ENCODE peak calls at places on chromosome 2, in four cellular contexts. One of them, this sample, is unnamed.

GRCh38 chr2:209259767-209260166 is 164.1 kb upstream of the MAP2 start:
- DNase-seq in heart left ventricle: no peak
- DNase-seq in esophagus muscularis mucosa: no peak
- DNase-seq in HCT116: no peak
- DNase-seq in this sample: no peak

GRCh38 chr2:43458002-43458628 is 137.7 kb downstream of the THADA start:
- DNase-seq in heart left ventricle: no peak
- DNase-seq in esophagus muscularis mucosa: no peak
- DNase-seq in HCT116: no peak
- DNase-seq in this sample: no peak

GRCh38 chr2:240839152-240840143 is 19.4 kb upstream of the KIF1A start:
- DNase-seq in heart left ventricle: no peak
- DNase-seq in esophagus muscularis mucosa: no peak
- DNase-seq in HCT116: no peak
- DNase-seq in this sample: no peak

GRCh38 chr2:147365577-147365976 is 479.3 kb upstream of the ACVR2A start:
- DNase-seq in heart left ventricle: no peak
- DNase-seq in esophagus muscularis mucosa: no peak
- DNase-seq in HCT116: no peak
- DNase-seq in this sample: no peak

GRCh38 chr2:123080331-123080730 is 944.8 kb upstream of the CNTNAP5 start:
- DNase-seq in heart left ventricle: no peak
- DNase-seq in esophagus muscularis mucosa: no peak
- DNase-seq in HCT116: no peak
- DNase-seq in this sample: no peak

GRCh38 chr2:108316194-108316880 is 27.6 kb downstream of the SULT1C2 start:
- DNase-seq in heart left ventricle: no peak
- DNase-seq in esophagus muscularis mucosa: no peak
- DNase-seq in HCT116: no peak
- DNase-seq in this sample: no peak

GRCh38 chr2:209640358-209640757 is 131.3 kb upstream of the UNC80 start:
- DNase-seq in heart left ventricle: no peak
- DNase-seq in esophagus muscularis mucosa: no peak
- DNase-seq in HCT116: no peak
- DNase-seq in this sample: no peak

GRCh38 chr2:216341151-216341550 is 31.1 kb downstream of the MARCHF4 start:
- DNase-seq in heart left ventricle: peak; percentile 32
- DNase-seq in esophagus muscularis mucosa: peak; percentile 80
- DNase-seq in HCT116: no peak
- DNase-seq in this sample: no peak

GRCh38 chr2:149169653-149170052 is 131.2 kb downstream of the LYPD6B start:
- DNase-seq in heart left ventricle: no peak
- DNase-seq in esophagus muscularis mucosa: no peak
- DNase-seq in HCT116: peak; percentile 83
- DNase-seq in this sample: no peak

GRCh38 chr2:64453710-64454315 is at the start of gene LGALSL:
- DNase-seq in heart left ventricle: peak; percentile 83
- DNase-seq in esophagus muscularis mucosa: peak; percentile 93
- DNase-seq in HCT116: peak; percentile 49
- DNase-seq in this sample: peak; percentile 85

DNA sequence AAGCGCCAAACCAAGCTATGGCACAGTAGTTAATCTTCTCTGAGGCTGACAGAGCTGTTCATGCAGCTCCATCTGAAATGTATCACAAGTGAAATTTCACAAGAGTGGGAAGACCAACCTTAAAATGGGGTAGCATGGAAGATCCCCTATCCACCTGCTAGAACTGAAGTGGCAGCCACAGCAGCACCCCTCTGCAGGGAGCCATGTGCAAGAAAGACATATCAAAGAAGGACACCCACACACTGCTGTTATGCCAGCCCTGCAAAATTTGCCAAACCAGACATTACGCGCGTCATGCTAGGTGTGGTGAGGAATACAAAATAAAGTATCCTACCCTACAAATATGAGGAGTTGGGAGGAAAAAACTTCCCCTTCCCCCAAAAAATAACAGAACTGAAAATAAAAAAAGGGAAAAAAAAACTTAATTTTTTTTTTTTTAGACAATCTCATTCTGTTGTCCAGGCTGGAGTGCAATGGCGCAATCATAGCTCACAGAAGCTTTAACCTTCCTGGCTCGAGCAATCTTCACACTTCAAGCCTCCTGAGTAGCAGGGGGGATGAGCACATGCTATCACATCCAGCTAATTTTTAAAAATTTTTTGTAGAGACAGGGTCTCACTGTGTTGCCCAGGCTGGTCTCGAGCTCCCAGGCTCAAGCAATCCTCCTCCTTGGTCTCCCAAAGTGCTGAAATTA is 76.2 kb downstream of the STK39 start:
- DNase-seq in heart left ventricle: no peak
- DNase-seq in esophagus muscularis mucosa: no peak
- DNase-seq in HCT116: no peak
- DNase-seq in this sample: no peak
- H3K4me1 ChIP-seq in heart left ventricle: peaks cover 11% of the 10 kb centered on the region
- H3K4me1 ChIP-seq in esophagus muscularis mucosa: peaks cover 26% of the 10 kb centered on the region
- H3K4me1 ChIP-seq in HCT116: peaks cover 40% of the 10 kb centered on the region
- H3K4me1 ChIP-seq in this sample: no peaks in the 10 kb centered on the region

GRCh38 chr2:95121150-95121494 is 486 bp downstream of the MRPS5 start:
- DNase-seq in heart left ventricle: no peak
- DNase-seq in esophagus muscularis mucosa: no peak
- DNase-seq in HCT116: no peak
- DNase-seq in this sample: no peak

GRCh38 chr2:95122197-95122551 is 566 bp upstream of the MRPS5 start:
- DNase-seq in heart left ventricle: no peak
- DNase-seq in esophagus muscularis mucosa: no peak
- DNase-seq in HCT116: no peak
- DNase-seq in this sample: no peak

GRCh38 chr2:95121495-95122196 is at the start of gene MRPS5:
- DNase-seq in heart left ventricle: peak; percentile 88
- DNase-seq in esophagus muscularis mucosa: peak; percentile 93
- DNase-seq in HCT116: peak; percentile 34
- DNase-seq in this sample: peak; percentile 86
- TF ChIP-seq POLR2A in heart left ventricle: peak; percentile 86
- TF ChIP-seq POLR2A in esophagus muscularis mucosa: peak; percentile 3
- TF ChIP-seq POLR2A in HCT116: peak; percentile 59
- TF ChIP-seq POLR2A in this sample: no peak

DNA sequence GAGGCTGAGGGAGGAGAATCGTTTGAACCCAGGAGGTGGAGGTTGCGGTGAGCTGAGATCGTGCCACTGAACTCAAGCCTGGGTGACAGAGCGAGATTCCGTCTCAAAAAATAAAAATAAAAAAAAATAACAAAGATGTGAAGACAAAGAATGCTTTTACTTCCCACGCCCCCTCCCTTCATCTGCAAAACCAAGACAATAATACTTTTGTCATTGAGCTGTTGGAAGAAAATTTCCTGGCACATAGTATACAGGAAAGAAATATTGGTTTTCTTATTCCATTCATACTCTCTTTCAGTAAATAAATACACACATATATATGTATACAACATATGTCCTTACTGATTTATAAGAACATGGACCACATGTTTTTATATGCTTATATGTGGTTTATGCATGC is 12.2 kb downstream of the GREB1 start:
- DNase-seq in heart left ventricle: no peak
- DNase-seq in esophagus muscularis mucosa: no peak
- DNase-seq in HCT116: no peak
- DNase-seq in this sample: no peak
- H3K4me1 ChIP-seq in heart left ventricle: no peaks in the 10 kb centered on the region
- H3K4me1 ChIP-seq in esophagus muscularis mucosa: peaks cover 14% of the 10 kb centered on the region
- H3K4me1 ChIP-seq in HCT116: no peaks in the 10 kb centered on the region
- H3K4me1 ChIP-seq in this sample: no peaks in the 10 kb centered on the region

DNA sequence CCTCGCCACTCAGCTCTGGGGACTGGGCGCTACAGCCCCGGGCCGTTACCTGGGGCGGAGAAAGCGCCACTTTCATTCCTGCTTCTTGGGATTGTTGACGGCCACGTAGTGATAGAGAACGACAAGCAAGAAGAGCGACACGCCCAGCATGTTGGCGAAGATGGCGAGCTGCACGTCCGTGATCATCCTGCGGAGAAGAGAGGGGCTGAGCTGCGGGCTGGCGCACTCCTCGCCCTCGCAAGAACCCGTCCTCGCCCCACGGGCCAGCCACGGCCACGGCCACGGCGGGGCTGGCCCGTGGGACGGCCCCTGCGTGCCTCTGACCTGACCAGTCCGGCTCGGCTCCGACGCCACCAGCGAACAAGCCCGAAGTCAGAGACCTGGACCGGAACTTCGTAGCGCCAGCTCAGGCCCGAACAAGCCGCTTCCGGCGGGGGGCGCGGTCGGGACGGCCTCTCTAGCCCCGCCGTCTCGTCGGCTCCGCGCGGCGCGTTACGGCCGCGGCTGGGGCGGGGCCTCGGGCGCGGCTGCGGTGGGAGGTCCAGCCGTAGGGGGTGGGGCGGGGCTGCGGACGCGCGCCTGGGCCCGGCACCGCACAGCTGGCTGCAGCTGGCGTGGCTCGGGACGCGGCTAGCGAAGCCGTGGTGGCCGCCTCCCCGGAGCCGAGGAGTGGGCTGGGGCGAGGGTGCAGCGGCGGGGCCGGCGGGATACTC is at the start of gene OST4:
- DNase-seq in heart left ventricle: peak; percentile 95
- DNase-seq in esophagus muscularis mucosa: peak; percentile 97
- DNase-seq in HCT116: peak; percentile 83
- DNase-seq in this sample: peak; percentile 95
- TF ChIP-seq POLR2A in heart left ventricle: peak; percentile 77
- TF ChIP-seq POLR2A in esophagus muscularis mucosa: peak; percentile 40
- TF ChIP-seq POLR2A in HCT116: peak; percentile 86
- TF ChIP-seq POLR2A in this sample: peak; percentile 27

DNA sequence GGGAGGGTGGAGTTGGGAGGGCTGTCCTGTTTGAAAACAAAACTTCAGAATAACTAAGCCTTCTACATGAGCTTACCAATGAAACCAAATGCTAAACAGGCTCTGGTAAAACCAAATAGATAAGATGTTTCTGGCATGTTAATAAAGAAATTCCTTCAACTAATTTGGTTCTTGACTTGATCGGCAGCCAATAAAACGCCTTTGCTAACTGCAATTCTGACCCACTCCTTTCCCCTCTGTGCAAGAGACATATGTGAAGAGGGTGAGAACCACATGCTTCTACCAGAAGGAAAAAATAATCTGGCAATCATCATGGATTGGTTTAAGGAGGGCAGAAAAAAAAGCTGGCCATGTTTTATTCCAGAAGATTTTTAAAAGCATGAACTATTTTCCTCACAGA is 20.9 kb downstream of the MAP4K3 start:
- DNase-seq in heart left ventricle: no peak
- DNase-seq in esophagus muscularis mucosa: no peak
- DNase-seq in HCT116: no peak
- DNase-seq in this sample: no peak
- H3K4me1 ChIP-seq in heart left ventricle: peaks cover 19% of the 10 kb centered on the region
- H3K4me1 ChIP-seq in esophagus muscularis mucosa: peaks cover 76% of the 10 kb centered on the region
- H3K4me1 ChIP-seq in HCT116: peaks cover 9% of the 10 kb centered on the region
- H3K4me1 ChIP-seq in this sample: peaks cover 36% of the 10 kb centered on the region

GRCh38 chr2:236133410-236134012 is 34.7 kb downstream of the GBX2 start:
- DNase-seq in heart left ventricle: no peak
- DNase-seq in esophagus muscularis mucosa: no peak
- DNase-seq in HCT116: no peak
- DNase-seq in this sample: no peak

GRCh38 chr2:236131073-236131692 is 37.0 kb downstream of the GBX2 start:
- DNase-seq in heart left ventricle: no peak
- DNase-seq in esophagus muscularis mucosa: no peak
- DNase-seq in HCT116: no peak
- DNase-seq in this sample: no peak

GRCh38 chr2:236137066-236137465 is 31.1 kb downstream of the GBX2 start:
- DNase-seq in heart left ventricle: no peak
- DNase-seq in esophagus muscularis mucosa: no peak
- DNase-seq in HCT116: no peak
- DNase-seq in this sample: no peak

DNA sequence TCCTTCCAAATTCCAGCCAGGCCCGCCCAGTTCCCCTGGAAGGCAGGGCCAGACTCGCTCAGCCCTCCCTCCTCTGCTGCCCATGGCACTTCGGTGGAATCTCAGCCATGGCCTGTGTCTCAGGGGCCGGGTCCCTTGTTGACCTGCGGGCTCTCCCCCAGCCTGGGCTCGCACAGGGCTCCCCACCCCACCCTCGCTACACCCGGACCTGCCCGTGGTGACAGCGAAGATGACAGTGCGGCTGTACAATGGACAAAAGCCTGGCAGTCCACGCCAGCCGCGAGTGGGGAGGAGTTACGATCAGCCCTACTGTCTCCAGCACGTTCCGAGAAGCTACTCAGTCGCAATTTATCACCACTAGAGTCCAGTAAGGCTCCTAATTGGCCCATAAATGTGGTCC is 31.7 kb downstream of the GBX2 start:
- DNase-seq in heart left ventricle: no peak
- DNase-seq in esophagus muscularis mucosa: no peak
- DNase-seq in HCT116: no peak
- DNase-seq in this sample: no peak
- TF ChIP-seq POLR2A in heart left ventricle: no peak
- TF ChIP-seq POLR2A in esophagus muscularis mucosa: no peak
- TF ChIP-seq POLR2A in HCT116: no peak
- TF ChIP-seq POLR2A in this sample: no peak

GRCh38 chr2:11132036-11132671 is 23.1 kb upstream of the SLC66A3 start:
- DNase-seq in heart left ventricle: no peak
- DNase-seq in esophagus muscularis mucosa: no peak
- DNase-seq in HCT116: no peak
- DNase-seq in this sample: no peak

GRCh38 chr2:11131166-11131920 is 23.9 kb upstream of the SLC66A3 start:
- DNase-seq in heart left ventricle: no peak
- DNase-seq in esophagus muscularis mucosa: no peak
- DNase-seq in HCT116: no peak
- DNase-seq in this sample: no peak

GRCh38 chr2:11134349-11134748 is 20.9 kb upstream of the SLC66A3 start:
- DNase-seq in heart left ventricle: no peak
- DNase-seq in esophagus muscularis mucosa: no peak
- DNase-seq in HCT116: no peak
- DNase-seq in this sample: no peak

GRCh38 chr2:11133238-11133935 is 21.9 kb upstream of the SLC66A3 start:
- DNase-seq in heart left ventricle: no peak
- DNase-seq in esophagus muscularis mucosa: no peak
- DNase-seq in HCT116: no peak
- DNase-seq in this sample: peak; percentile 20

GRCh38 chr2:11133936-11134320 is 21.3 kb upstream of the SLC66A3 start:
- DNase-seq in heart left ventricle: no peak
- DNase-seq in esophagus muscularis mucosa: no peak
- DNase-seq in HCT116: no peak
- DNase-seq in this sample: no peak
- H3K4me1 ChIP-seq in heart left ventricle: peaks cover 13% of the 10 kb centered on the region
- H3K4me1 ChIP-seq in esophagus muscularis mucosa: peaks cover 32% of the 10 kb centered on the region
- H3K4me1 ChIP-seq in HCT116: peaks cover 9% of the 10 kb centered on the region
- H3K4me1 ChIP-seq in this sample: peaks cover 27% of the 10 kb centered on the region

GRCh38 chr2:85772019-85772745 is 18.4 kb downstream of the ATOH8 start:
- DNase-seq in heart left ventricle: peak; percentile 98
- DNase-seq in esophagus muscularis mucosa: peak; percentile 99
- DNase-seq in HCT116: peak; percentile 73
- DNase-seq in this sample: peak; percentile 99
- TF ChIP-seq POLR2A in heart left ventricle: peak; percentile 45
- TF ChIP-seq POLR2A in esophagus muscularis mucosa: peak; percentile 24
- TF ChIP-seq POLR2A in HCT116: no peak
- TF ChIP-seq POLR2A in this sample: peak; percentile 74

GRCh38 chr2:28322456-28322855 is 70.2 kb upstream of the FOSL2 start:
- DNase-seq in heart left ventricle: no peak
- DNase-seq in esophagus muscularis mucosa: peak; percentile 70
- DNase-seq in HCT116: no peak
- DNase-seq in this sample: no peak

GRCh38 chr2:28320009-28320365 is 72.7 kb upstream of the FOSL2 start:
- DNase-seq in heart left ventricle: no peak
- DNase-seq in esophagus muscularis mucosa: peak; percentile 82
- DNase-seq in HCT116: no peak
- DNase-seq in this sample: no peak

GRCh38 chr2:28322051-28322450 is 70.6 kb upstream of the FOSL2 start:
- DNase-seq in heart left ventricle: no peak
- DNase-seq in esophagus muscularis mucosa: peak; percentile 26
- DNase-seq in HCT116: no peak
- DNase-seq in this sample: no peak

GRCh38 chr2:28320371-28320770 is 72.3 kb upstream of the FOSL2 start:
- DNase-seq in heart left ventricle: no peak
- DNase-seq in esophagus muscularis mucosa: peak; percentile 88
- DNase-seq in HCT116: no peak
- DNase-seq in this sample: no peak

GRCh38 chr2:28321426-28321825 is 71.2 kb upstream of the FOSL2 start:
- DNase-seq in heart left ventricle: no peak
- DNase-seq in esophagus muscularis mucosa: peak; percentile 55
- DNase-seq in HCT116: no peak
- DNase-seq in this sample: no peak
- H3K4me1 ChIP-seq in heart left ventricle: peaks cover 5% of the 10 kb centered on the region
- H3K4me1 ChIP-seq in esophagus muscularis mucosa: peaks cover 13% of the 10 kb centered on the region
- H3K4me1 ChIP-seq in HCT116: peaks cover 14% of the 10 kb centered on the region
- H3K4me1 ChIP-seq in this sample: no peaks in the 10 kb centered on the region